ENCODE peak calls at places on chromosomes 7 and 10, in six cellular contexts. F, W, G, Z, U and D are unnamed samples. For H3K4me1, the result is how much of the 10 kb centered on the place peaks cover.

GRCh38 chr7:44066494-44067063 is 1.2 kb upstream of the PGAM2 start:
- ATAC-seq in W (no peak), U (no peak), Z (peak), G (peak), F (no peak), D (no peak)

GRCh38 chr10:69223028-69223342 is 2.9 kb downstream of the HKDC1 start:
- ATAC-seq in W (no peak), Z (peak), F (no peak), U (no peak), G (no peak), D (no peak)

GRCh38 chr10:29681700-29682444 is 47.1 kb upstream of the SVIL start:
- ATAC-seq in W (no peak), G (no peak), F (no peak), Z (peak), U (peak), D (peak)

GRCh38 chr7:114414151-114415053 is at the start of gene FOXP2:
- ATAC-seq in W (no peak), F (no peak), Z (peak), U (no peak), G (peak), D (peak)

GRCh38 chr10:13414855-13415254 is 66.8 kb upstream of the SEPHS1 start:
- ATAC-seq in U (no peak), F (peak), W (no peak), G (peak), Z (no peak), D (no peak)

GRCh38 chr10:117752103-117752502 is 209.6 kb downstream of the EMX2 start:
- ATAC-seq in F (no peak), W (peak), G (no peak), U (no peak), Z (no peak), D (no peak)

GRCh38 chr7:24898691-24899090 is 81.3 kb downstream of the OSBPL3 start:
- ATAC-seq in F (no peak), U (no peak), Z (peak), G (no peak), W (no peak), D (no peak)

GRCh38 chr10:115092258-115092554 is 959 bp upstream of the ATRNL1 start:
- ATAC-seq in G (no peak), U (peak), F (no peak), Z (no peak), W (peak), D (peak)

GRCh38 chr7:88111136-88111748 is 108.6 kb downstream of the SRI start:
- ATAC-seq in G (no peak), Z (peak), W (peak), F (peak), U (peak), D (no peak)

GRCh38 chr7:22969010-22969431 is 44.9 kb downstream of the HYCC1 start:
- ATAC-seq in G (no peak), Z (no peak), F (no peak), U (peak), W (no peak), D (peak)

GRCh38 chr10:44309939-44310761 is 74.7 kb downstream of the CXCL12 start:
- ATAC-seq in W (no peak), F (no peak), Z (no peak), U (no peak), G (no peak), D (no peak)

GRCh38 chr10:43419997-43420368 is 11.0 kb upstream of the HNRNPF start:
- ATAC-seq in W (no peak), U (no peak), F (no peak), Z (no peak), G (peak), D (no peak)

GRCh38 chr10:11397077-11397476 is 214.4 kb downstream of the USP6NL start:
- ATAC-seq in U (peak), G (no peak), F (no peak), W (no peak), Z (no peak), D (no peak)

GRCh38 chr7:12941512-12941911 is 254.1 kb downstream of the ARL4A start:
- ATAC-seq in U (no peak), Z (no peak), W (no peak), F (no peak), G (peak), D (no peak)

GRCh38 chr7:111364413-111364812 is 197.9 kb downstream of the IMMP2L start:
- ATAC-seq in G (no peak), W (no peak), Z (no peak), U (no peak), F (no peak), D (no peak)

GRCh38 chr10:35127289-35127891 is 744 bp downstream of the CREM start:
- ATAC-seq in U (peak), F (peak), Z (peak), W (peak), G (peak), D (peak)

DNA sequence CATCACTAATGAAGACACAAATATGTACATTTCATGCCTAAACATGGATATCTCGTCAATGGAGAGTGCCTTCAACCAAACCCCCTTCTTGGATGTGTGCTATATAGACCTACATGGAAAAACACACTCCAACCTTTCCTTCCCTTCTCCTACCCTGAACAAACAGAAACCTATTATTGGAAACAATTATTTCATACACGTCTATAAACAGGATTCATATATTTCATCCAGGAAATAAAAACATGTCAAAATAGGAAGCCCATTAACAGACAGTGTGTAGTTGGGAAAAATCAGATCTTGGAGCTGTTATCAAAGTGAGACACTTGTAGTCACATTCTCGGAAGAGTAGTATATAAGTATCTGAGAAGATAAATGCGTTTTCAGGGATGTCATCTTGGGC is 81.1 kb downstream of the NRP1 start:
- ATAC-seq in U (no peak), Z (no peak), G (no peak), F (no peak), W (no peak), D (no peak)
- H3K4me1 ChIP-seq in U (under half), Z (under half), G (half or more), F (under half), W (half or more), D (under half)

GRCh38 chr10:3935933-3936359 is 150.9 kb upstream of the KLF6 start:
- ATAC-seq in F (no peak), W (no peak), G (no peak), U (no peak), Z (no peak), D (peak)
- TF ChIP-seq EP300 in F (no peak), W (no peak), G (no peak), U (no peak), Z (no peak), D (peak)

GRCh38 chr10:30858499-30858898 is 173.2 kb downstream of the ZNF438 start:
- ATAC-seq in U (peak), F (no peak), G (no peak), Z (no peak), W (no peak), D (no peak)
- H3K4me1 ChIP-seq in U (under half), F (under half), G (under half), Z (under half), W (under half), D (under half)

DNA sequence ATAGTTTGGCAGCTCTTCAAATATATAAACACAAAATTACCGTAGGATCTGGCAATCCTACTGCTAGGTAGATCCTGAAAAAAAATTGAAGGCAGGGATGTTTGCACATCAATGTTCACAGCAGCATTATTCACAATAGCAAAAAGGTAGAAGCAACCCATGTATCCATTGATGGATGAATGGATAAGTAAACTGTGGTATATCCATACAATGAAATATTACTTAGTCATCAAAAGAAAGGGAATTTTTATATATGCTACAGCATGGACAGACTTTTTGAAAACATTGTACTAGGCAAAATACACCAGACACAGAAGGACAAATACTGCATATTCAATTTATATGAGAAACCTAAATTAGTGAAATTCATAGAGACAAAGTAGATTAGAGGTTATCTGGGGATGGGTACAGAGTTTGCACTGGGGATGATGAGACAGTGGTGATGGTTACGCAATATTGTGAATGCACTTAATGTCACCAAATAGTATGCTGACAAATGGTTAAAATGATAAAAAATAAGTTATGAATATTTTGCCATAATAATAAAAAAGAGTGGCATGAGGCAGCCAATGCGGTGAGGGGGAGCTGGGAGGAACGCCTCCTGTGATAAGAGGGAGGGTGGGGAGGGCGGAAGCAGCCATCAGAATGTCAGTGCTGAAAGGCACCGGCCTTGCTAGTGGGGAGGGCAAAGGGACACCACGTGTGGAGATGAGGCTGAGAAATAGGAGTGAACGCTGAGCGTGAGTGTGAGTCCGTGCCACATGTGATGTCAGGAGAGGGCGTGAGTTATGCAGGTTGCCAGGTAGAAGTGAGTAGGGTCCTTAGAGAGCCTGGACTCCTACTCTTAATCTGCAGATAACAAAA is 386.1 kb upstream of the PODXL start:
- ATAC-seq in G (no peak), U (no peak), F (no peak), W (no peak), Z (no peak), D (no peak)
- TF ChIP-seq EP300 in G (no peak), U (no peak), F (no peak), W (no peak), Z (no peak), D (no peak)

GRCh38 chr10:125127110-125127509 is 33.3 kb downstream of the CTBP2 start:
- ATAC-seq in G (no peak), W (no peak), U (no peak), Z (no peak), F (no peak), D (no peak)
- H3K4me1 ChIP-seq in G (under half), W (half or more), U (under half), Z (under half), F (under half), D (under half)